ENCODE peak calls at places on chromosomes 3 and 15, in seven cellular contexts. R, K, P, Q, M, J and G are unnamed samples.

GRCh38 chr15:59567369-59567768 is 44.2 kb upstream of the GCNT3 start:
- DNase-seq in Q (peak; percentile 38), K (peak; percentile 17), J (no peak), R (no peak), M (no peak), P (no peak), G (no peak)

GRCh38 chr15:74245342-74245931 is 9.3 kb downstream of the CCDC33 start:
- DNase-seq in J (peak; percentile 81), R (no peak), M (no peak), Q (no peak), P (no peak), K (no peak), G (peak; percentile 12)

GRCh38 chr15:46442901-46443590 is 808.2 kb downstream of the SQOR start:
- DNase-seq in K (no peak), Q (no peak), J (no peak), M (no peak), R (no peak), P (no peak), G (no peak)

GRCh38 chr3:77773084-77773483 is 733.2 kb downstream of the ROBO2 start:
- DNase-seq in P (no peak), K (no peak), M (no peak), Q (no peak), J (no peak), R (no peak), G (no peak)

GRCh38 chr15:77654975-77655374 is 22.3 kb upstream of the LINGO1 start:
- DNase-seq in P (no peak), K (no peak), M (no peak), Q (peak; percentile 55), J (no peak), R (no peak), G (peak; percentile 3)

GRCh38 chr3:130658666-130659065 is 88.0 kb downstream of the PIK3R4 start:
- DNase-seq in J (no peak), Q (no peak), K (no peak), R (no peak), M (peak; percentile 36), P (no peak), G (no peak)

GRCh38 chr3:170154569-170155143 is 26.9 kb downstream of the PHC3 start:
- DNase-seq in Q (no peak), J (no peak), P (no peak), M (no peak), R (no peak), K (no peak), G (peak; percentile 36)

GRCh38 chr15:57370929-57371328 is 5.4 kb upstream of the CGNL1 start:
- DNase-seq in R (no peak), K (no peak), J (no peak), Q (no peak), P (no peak), M (no peak), G (no peak)

GRCh38 chr3:193145248-193145647 is 95.8 kb upstream of the PLAAT1 start:
- DNase-seq in R (no peak), K (no peak), M (no peak), P (no peak), J (no peak), Q (no peak), G (no peak)

GRCh38 chr3:129123314-129124060 is 1.9 kb upstream of the RAB43 start:
- DNase-seq in Q (peak; percentile 27), R (no peak), J (no peak), M (peak; percentile 50), K (no peak), P (no peak), G (peak; percentile 28)

GRCh38 chr3:42369304-42369703 is 41.1 kb downstream of the LYZL4 start:
- DNase-seq in J (no peak), Q (peak; percentile 11), P (peak; percentile 61), K (peak; percentile 26), R (no peak), M (no peak), G (no peak)

GRCh38 chr3:184448321-184449160 is 68.7 kb downstream of the CHRD start:
- DNase-seq in K (peak; percentile 48), M (peak; percentile 71), P (no peak), Q (no peak), R (no peak), J (peak; percentile 37), G (no peak)

GRCh38 chr3:86451749-86452148 is 539.2 kb downstream of the VGLL3 start:
- DNase-seq in M (no peak), Q (no peak), P (no peak), J (no peak), K (no peak), R (no peak), G (no peak)

GRCh38 chr3:126983276-126983652 is 349 bp downstream of the PLXNA1 start:
- DNase-seq in K (no peak), Q (no peak), P (no peak), M (no peak), J (peak; percentile 91), R (peak; percentile 56), G (peak; percentile 41)

GRCh38 chr3:126983653-126984390 is 907 bp downstream of the PLXNA1 start:
- DNase-seq in M (no peak), R (no peak), J (peak; percentile 89), P (no peak), Q (peak; percentile 27), K (no peak), G (peak; percentile 46)

GRCh38 chr3:126982125-126982521 is 792 bp upstream of the PLXNA1 start:
- DNase-seq in K (no peak), M (peak; percentile 27), P (peak; percentile 60), J (no peak), Q (peak; percentile 39), R (peak; percentile 55), G (no peak)

GRCh38 chr3:126984391-126985142 is 1.7 kb downstream of the PLXNA1 start:
- DNase-seq in R (no peak), Q (no peak), P (no peak), K (no peak), M (no peak), J (peak; percentile 51), G (no peak)

DNA sequence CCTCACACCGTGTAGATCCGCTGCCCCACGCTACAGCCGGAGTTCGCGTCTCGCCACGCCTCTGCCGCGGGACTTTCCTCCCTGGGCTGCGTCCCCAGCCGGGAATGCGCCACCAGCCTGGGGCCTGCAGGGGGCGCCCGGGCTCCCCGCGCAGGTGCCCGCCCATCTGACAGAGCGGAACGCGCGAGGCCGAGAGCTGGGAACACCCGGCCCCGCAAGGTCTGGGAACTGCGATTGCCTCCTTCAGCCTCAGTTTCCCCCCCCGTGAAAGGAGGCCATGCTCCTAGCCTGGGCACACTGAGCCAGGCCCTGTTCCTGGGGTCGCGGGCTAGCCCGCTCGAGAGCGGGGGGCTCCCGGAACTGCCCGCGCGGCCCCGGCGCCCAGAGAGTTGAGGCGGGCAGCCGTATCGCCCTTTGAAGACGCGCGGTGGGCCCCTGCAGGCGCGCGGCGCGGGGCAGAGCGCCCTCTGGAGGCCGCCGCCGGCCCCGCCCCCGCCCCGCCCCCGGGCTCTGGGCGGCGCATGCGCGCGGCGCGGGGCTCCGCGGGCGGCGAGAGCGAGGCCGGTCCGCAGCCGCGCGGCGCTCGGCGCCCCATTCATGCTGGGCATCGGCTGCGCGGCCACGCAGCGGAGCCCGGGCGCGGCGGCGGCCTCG is at the start of gene PLXNA1:
- DNase-seq in J (peak; percentile 96), R (peak; percentile 93), Q (peak; percentile 84), M (peak; percentile 66), P (peak; percentile 86), K (peak; percentile 81), G (peak; percentile 91)
- TF ChIP-seq POLR2A in J (no peak), R (no peak), Q (no peak), M (peak; percentile 55), P (no peak), K (no peak), G (no peak)

DNA sequence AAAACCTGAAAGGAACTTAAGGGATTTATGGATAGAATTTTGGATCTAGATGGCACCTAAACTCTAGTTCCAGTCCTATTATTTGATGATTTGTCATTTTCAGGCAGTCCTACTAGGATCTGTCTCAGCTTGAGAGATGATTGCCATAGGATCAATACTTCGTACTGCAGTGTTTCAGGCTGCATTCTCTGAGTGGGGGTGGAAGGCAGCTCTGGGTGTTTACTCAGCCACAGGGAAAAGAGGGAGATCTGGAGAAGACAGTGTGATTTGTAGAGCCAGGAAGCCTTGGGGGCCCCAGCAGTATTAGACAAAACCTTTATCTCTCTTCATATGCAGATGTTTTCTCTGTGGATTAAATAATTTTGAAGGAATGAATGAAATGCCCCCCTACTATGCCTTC is 188.4 kb upstream of the SYNPR start:
- DNase-seq in K (no peak), M (no peak), Q (no peak), R (no peak), J (no peak), P (no peak), G (no peak)
- TF ChIP-seq POLR2A in K (no peak), M (no peak), Q (no peak), R (no peak), J (no peak), P (no peak), G (no peak)

DNA sequence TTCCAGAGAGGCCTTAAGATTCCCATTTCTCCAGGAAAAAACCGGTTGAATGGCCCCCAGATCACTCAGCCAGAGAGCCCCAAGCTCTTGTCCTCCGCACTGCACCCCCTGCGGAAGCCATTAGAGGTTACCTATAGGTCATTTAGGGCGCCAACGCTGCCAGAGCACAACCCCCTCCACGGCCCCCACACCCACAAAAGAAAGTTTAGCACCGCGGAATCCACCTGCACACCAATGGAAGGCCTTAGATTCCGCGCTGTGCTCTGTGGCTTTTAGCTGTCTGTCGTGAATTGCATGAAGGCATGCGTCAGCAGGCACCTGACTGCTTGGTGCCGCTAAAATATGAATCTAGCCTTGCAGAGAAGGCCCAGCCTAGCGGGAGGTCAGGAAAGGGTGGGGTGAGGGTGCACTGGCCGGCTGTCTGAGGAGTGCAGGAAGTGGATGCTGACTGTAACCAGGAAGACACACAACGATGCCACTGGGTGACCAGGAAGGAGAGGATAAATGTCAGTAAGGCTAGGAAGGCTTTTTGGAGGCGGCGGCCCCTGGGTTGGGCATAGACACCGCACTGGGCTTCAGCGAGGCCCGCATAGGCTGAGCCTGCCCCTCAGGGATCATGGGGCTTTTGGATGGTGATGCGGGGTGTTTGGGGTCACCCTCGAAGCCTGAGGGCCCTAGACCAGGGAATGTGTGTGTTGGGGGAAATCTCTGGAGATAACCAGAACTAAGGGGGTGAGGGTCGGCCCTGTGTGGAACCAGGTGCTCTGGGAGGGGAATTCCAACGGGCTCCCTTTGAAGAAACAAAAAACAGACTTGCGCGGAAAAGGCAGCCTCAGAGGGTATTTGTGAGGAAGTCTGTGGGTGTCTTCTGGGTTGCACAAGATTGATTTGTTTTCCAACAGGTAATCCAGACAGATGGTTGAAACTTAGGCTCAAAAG is 964 bp upstream of the NUP210 start:
- DNase-seq in J (no peak), P (no peak), M (no peak), R (peak; percentile 52), K (peak; percentile 30), Q (peak; percentile 60), G (peak; percentile 50)
- TF ChIP-seq POLR2A in J (no peak), P (no peak), M (no peak), R (peak; percentile 30), K (no peak), Q (no peak), G (no peak)

GRCh38 chr3:150370129-150370602 is 37.9 kb upstream of the TSC22D2 start:
- DNase-seq in Q (peak; percentile 39), R (no peak), M (peak; percentile 97), K (no peak), P (peak; percentile 28), J (no peak), G (no peak)

GRCh38 chr3:150371741-150372254 is 36.3 kb upstream of the TSC22D2 start:
- DNase-seq in K (peak; percentile 43), J (no peak), P (peak; percentile 30), R (no peak), M (peak; percentile 99), Q (peak; percentile 44), G (peak; percentile 42)

GRCh38 chr3:150373234-150373633 is 34.9 kb upstream of the TSC22D2 start:
- DNase-seq in R (no peak), M (no peak), K (no peak), P (no peak), J (no peak), Q (no peak), G (no peak)

GRCh38 chr3:150370982-150371381 is 37.1 kb upstream of the TSC22D2 start:
- DNase-seq in P (no peak), R (no peak), M (no peak), J (no peak), K (no peak), Q (no peak), G (no peak)

GRCh38 chr3:150372320-150373118 is 35.6 kb upstream of the TSC22D2 start:
- DNase-seq in J (no peak), Q (no peak), K (no peak), R (no peak), P (no peak), M (peak; percentile 50), G (no peak)
- TF ChIP-seq POLR2A in J (no peak), Q (no peak), K (no peak), R (peak; percentile 47), P (no peak), M (no peak), G (no peak)